ENCODE peak calls at places on chromosome 7, in six cellular contexts. B, I, W, V, C and S are unnamed samples.

GRCh38 chr7:42876182-42877068 is 35.4 kb downstream of the C7orf25 start:
- DNase-seq in C (peak; percentile 82), I (no peak), B (no peak), W (no peak), V (peak; percentile 51), S (peak; percentile 23)

GRCh38 chr7:79982151-79982770 is 152.4 kb upstream of the GNAI1 start:
- DNase-seq in C (no peak), V (peak; percentile 84), B (no peak), W (no peak), I (no peak), S (no peak)

GRCh38 chr7:117135553-117135891 is 182.2 kb downstream of the ST7 start:
- DNase-seq in W (no peak), V (no peak), B (no peak), I (no peak), C (no peak), S (no peak)

GRCh38 chr7:98556288-98556687 is 60.8 kb upstream of the NPTX2 start:
- DNase-seq in B (no peak), W (no peak), I (no peak), V (no peak), C (no peak), S (no peak)

GRCh38 chr7:55980266-55980665 is 15.9 kb downstream of the NIPSNAP2 start:
- DNase-seq in V (no peak), W (no peak), C (no peak), I (no peak), B (no peak), S (no peak)

GRCh38 chr7:157010588-157011332 is at the start of gene MNX1:
- DNase-seq in C (peak; percentile 91), W (peak; percentile 33), I (no peak), B (no peak), V (no peak), S (no peak)

GRCh38 chr7:22414424-22414823 is 57.5 kb upstream of the RAPGEF5 start:
- DNase-seq in C (no peak), V (no peak), W (no peak), B (no peak), I (no peak), S (no peak)

GRCh38 chr7:32036557-32036956 is 33.6 kb downstream of the PDE1C start:
- DNase-seq in I (no peak), B (no peak), W (no peak), V (peak; percentile 54), C (no peak), S (no peak)

GRCh38 chr7:4073750-4074149 is 608.3 kb upstream of the FOXK1 start:
- DNase-seq in I (no peak), B (no peak), V (no peak), W (no peak), C (no peak), S (no peak)

GRCh38 chr7:94823952-94824351 is 83.4 kb upstream of the PPP1R9A start:
- DNase-seq in W (no peak), V (peak; percentile 1), B (no peak), C (no peak), I (no peak), S (peak; percentile 1)

DNA sequence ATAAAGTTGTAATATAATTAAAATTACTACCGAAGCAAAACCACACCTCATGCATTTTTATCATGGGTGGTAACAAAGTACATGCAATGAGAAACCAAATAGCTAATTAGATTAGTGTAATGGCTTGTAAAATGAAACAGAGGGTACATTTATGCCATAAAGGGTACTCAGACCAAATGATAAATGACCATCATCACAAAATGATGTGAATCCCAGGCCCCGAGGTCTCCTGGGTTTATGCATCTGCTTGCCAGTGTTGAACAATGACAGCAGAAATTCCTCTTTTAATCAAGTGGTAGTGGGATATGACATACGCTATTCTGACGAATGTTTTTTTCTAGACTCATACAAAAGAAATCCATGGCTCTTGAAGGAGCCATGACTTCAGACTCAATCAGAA is 249.5 kb upstream of the SLC26A5 start:
- DNase-seq in V (no peak), W (no peak), C (no peak), I (no peak), B (no peak), S (no peak)
- TF ChIP-seq CTCF in V (no peak), W (no peak), C (no peak), I (no peak), B (no peak), S (no peak)

DNA sequence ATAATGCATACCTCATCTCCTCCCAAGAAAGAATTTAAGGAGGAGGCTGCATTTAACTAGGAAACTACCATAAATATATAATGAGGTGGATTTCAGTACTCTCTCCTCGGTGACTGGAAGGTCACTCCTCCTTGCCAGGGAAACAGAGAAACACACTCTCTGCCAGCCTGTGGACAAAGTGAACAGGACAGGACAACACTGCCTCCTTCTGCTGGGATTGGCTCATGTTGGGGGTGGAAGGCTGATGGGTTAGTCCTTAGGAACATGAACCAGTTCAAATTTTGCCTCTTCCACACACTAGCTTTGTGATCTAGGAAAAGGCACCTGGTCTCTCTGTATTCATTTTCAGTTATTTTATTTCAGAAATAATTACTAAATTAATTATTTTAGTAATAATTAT is 50.6 kb upstream of the STEAP4 start:
- DNase-seq in C (peak; percentile 28), W (no peak), V (no peak), I (no peak), B (no peak), S (no peak)
- TF ChIP-seq CTCF in C (no peak), W (peak; percentile 10), V (no peak), I (no peak), B (no peak), S (peak; percentile 33)

GRCh38 chr7:133502498-133502897 is 249.6 kb downstream of the EXOC4 start:
- DNase-seq in I (no peak), B (no peak), W (no peak), C (no peak), V (no peak), S (no peak)
- TF ChIP-seq CTCF in I (no peak), B (no peak), W (no peak), C (no peak), V (no peak), S (no peak)

GRCh38 chr7:91876391-91877133 is 3.9 kb downstream of the MTERF1 start:
- DNase-seq in W (no peak), C (no peak), B (no peak), V (peak; percentile 35), I (no peak), S (no peak)
- TF ChIP-seq CTCF in W (no peak), C (no peak), B (peak; percentile 23), V (peak; percentile 44), I (no peak), S (peak; percentile 65)

GRCh38 chr7:115218076-115218475 is 296.2 kb downstream of the MDFIC start:
- DNase-seq in W (no peak), V (no peak), I (no peak), C (no peak), B (no peak), S (no peak)

GRCh38 chr7:115216652-115217051 is 294.8 kb downstream of the MDFIC start:
- DNase-seq in I (no peak), W (no peak), C (no peak), B (no peak), V (peak; percentile 24), S (no peak)

GRCh38 chr7:115221484-115221883 is 299.6 kb downstream of the MDFIC start:
- DNase-seq in C (no peak), W (no peak), V (peak; percentile 54), I (no peak), B (peak; percentile 18), S (no peak)

DNA sequence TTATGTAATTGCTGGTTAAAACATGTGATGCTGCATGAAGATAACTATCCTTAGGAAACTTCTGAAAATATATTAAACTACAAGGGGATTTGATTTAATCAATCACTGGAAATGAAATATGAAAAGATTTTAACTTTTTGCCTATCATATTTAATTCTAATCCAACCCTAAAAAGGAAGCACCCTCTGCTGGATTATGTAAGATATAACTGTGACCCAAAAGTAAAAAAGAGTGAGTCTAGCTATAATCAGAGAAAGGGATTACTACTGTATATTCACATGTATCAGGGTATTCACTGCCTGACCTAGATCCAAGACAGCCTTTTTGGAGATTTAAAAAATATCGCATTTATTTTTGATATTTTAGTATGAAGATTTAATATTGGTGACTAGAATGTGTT is 295.5 kb downstream of the MDFIC start:
- DNase-seq in V (no peak), W (no peak), C (no peak), I (no peak), B (no peak), S (no peak)
- TF ChIP-seq CTCF in V (peak; percentile 28), W (peak; percentile 23), C (no peak), I (no peak), B (peak; percentile 15), S (peak; percentile 19)

GRCh38 chr7:44814956-44815355 is 18.5 kb downstream of the PPIA start:
- DNase-seq in W (no peak), C (no peak), V (no peak), B (no peak), I (no peak), S (no peak)
- TF ChIP-seq CTCF in W (no peak), C (no peak), V (no peak), B (no peak), I (no peak), S (no peak)

DNA sequence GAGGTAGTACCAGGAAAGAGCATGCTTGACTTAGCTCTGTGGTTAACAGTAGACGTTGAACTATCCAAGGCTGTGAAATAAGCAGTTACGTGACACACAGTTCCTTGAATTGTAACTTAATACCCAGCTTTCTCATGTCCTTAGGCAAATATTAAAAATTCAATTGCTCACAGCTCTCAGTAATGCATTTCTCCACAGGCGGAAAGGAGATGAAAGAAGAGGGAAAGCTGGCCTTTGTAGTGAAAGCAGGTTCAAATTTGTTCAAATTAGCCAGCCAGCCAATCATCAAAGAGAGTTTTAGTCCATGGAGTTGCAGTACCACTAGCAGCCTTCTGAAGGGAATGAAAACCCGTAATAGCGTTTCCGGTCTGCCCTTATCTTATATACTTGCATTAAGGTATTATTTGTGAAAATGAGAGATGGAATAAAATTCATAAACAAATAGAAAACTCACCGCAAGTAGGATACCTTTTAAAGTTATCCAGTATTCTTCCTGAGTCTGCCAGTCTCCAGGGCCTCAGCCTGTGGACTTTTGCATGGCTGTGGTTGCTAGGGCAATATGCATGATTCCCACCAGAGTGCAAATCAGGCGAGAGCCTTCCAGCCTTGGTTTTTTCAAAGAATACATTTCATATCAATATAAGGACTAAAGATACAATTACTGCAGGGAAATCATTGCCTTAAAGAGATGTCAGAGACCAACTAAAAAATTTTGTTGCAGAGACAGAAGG is 795.5 kb downstream of the TNS3 start:
- DNase-seq in V (peak; percentile 43), W (no peak), I (no peak), C (no peak), B (peak; percentile 39), S (peak; percentile 42)
- TF ChIP-seq CTCF in V (no peak), W (no peak), I (no peak), C (no peak), B (peak; percentile 26), S (no peak)

DNA sequence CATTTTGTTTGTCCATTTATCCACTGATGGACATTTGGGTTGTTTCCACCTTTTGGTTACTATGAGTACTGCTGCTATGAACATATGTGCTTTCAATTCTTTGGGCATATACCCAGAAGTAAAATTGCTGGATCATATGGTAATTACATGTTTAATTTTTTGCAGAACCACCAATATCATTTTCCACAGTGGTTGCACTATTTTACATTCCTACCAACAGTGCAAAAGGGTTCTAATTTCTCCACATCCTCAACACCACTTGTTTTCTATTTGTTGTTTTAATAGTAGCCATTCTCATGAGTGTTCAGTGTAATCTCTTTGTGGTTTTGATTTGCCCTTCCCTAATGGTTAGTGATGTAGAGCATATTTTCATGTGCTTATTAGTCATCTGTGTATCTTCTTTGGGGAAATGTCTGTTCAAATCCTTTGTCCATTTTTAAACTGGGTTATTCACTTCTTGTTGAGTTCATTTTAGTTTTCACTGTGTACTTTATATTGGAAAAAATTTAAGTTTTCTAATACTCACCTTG is 101.9 kb downstream of the HIBADH start:
- DNase-seq in I (no peak), B (peak; percentile 29), V (peak; percentile 91), C (no peak), W (no peak), S (peak; percentile 28)
- TF ChIP-seq CTCF in I (no peak), B (peak; percentile 4), V (no peak), C (no peak), W (no peak), S (peak; percentile 5)